ENCODE peak calls at places on chromosomes 11 and 22, in four cellular contexts. O is cardiac fibroblast, L is HCT116, V is NB4. S is an unnamed sample.

GRCh38 chr11:32610926-32611325 is 27.3 kb downstream of the EIF3M start:
- DNase-seq in V (no peak), L (no peak), O (no peak), S (no peak)

GRCh38 chr11:129766858-129767604 is 48.6 kb upstream of the TMEM45B start:
- DNase-seq in O (peak), V (peak), L (peak), S (no peak)

GRCh38 chr22:50481440-50482106 is at the start of gene ADM2:
- DNase-seq in O (no peak), L (no peak), V (peak), S (no peak)

GRCh38 chr22:19419086-19419463 is 12.5 kb downstream of the HIRA start:
- DNase-seq in V (peak), O (no peak), L (no peak), S (no peak)

GRCh38 chr22:36775589-36775965 is 342 bp downstream of the IFT27 start:
- DNase-seq in L (no peak), V (no peak), O (no peak), S (no peak)

GRCh38 chr22:36316419-36316818 is 63.5 kb downstream of the APOL1 start:
- DNase-seq in O (no peak), V (no peak), L (no peak), S (no peak)

GRCh38 chr22:22697377-22698120 is 53.1 kb downstream of the GGTLC2 start:
- DNase-seq in O (no peak), V (no peak), L (no peak), S (no peak)

GRCh38 chr11:46122955-46123354 is 1.7 kb upstream of the PHF21A start:
- DNase-seq in V (peak), O (peak), L (no peak), S (no peak)

GRCh38 chr11:116504541-116505149 is 268.1 kb downstream of the BUD13 start:
- DNase-seq in L (no peak), V (no peak), O (no peak), S (no peak)

GRCh38 chr22:35258144-35258988 is 1.1 kb downstream of the HMGXB4 start:
- DNase-seq in V (peak), O (peak), L (no peak), S (no peak)

GRCh38 chr22:24969588-24970301 is 17.2 kb downstream of the KIAA1671 start:
- DNase-seq in O (peak), L (peak), V (no peak), S (no peak)

GRCh38 chr11:65911682-65912568 is 6.9 kb downstream of the C11orf68 start:
- DNase-seq in L (peak), O (peak), V (peak), S (no peak)

GRCh38 chr22:35432226-35432905 is 32.4 kb downstream of the MCM5 start:
- DNase-seq in L (no peak), V (no peak), O (no peak), S (no peak)

GRCh38 chr11:66861051-66861773 is 4.3 kb downstream of the LRFN4 start:
- DNase-seq in O (no peak), L (no peak), V (no peak), S (no peak)

GRCh38 chr22:36409911-36410756 is 22.4 kb upstream of the MYH9 start:
- DNase-seq in O (no peak), V (no peak), L (peak), S (no peak)

GRCh38 chr11:104582431-104582830 is 315.8 kb downstream of the CASP12 start:
- DNase-seq in L (no peak), V (no peak), O (no peak), S (no peak)

GRCh38 chr11:16805942-16806341 is 67.5 kb downstream of the C11orf58 start:
- DNase-seq in L (no peak), O (no peak), V (no peak), S (no peak)

GRCh38 chr11:128448487-128448886 is 138.9 kb downstream of the ETS1 start:
- DNase-seq in L (peak), O (peak), V (no peak), S (no peak)

GRCh38 chr11:110261195-110262140 is 34.9 kb downstream of the RDX start:
- DNase-seq in O (peak), L (no peak), V (no peak), S (no peak)

GRCh38 chr22:20027966-20028854 is 7.3 kb downstream of the TANGO2 start:
- DNase-seq in V (peak), O (peak), L (no peak), S (no peak)

GRCh38 chr22:24005201-24005600 is at the start of gene GSTT4:
- DNase-seq in L (no peak), O (peak), V (no peak), S (no peak)

GRCh38 chr11:945986-946385 is 20.3 kb downstream of the AP2A2 start:
- DNase-seq in O (no peak), V (peak), L (no peak), S (no peak)

GRCh38 chr11:8382436-8383053 is 118.9 kb upstream of the LMO1 start:
- DNase-seq in L (no peak), V (no peak), O (peak), S (no peak)

GRCh38 chr22:25566812-25567211 is 2.3 kb downstream of the GRK3 start:
- DNase-seq in V (peak), O (no peak), L (no peak), S (no peak)

GRCh38 chr22:47091921-47092700 is 329.7 kb downstream of the TBC1D22A start:
- DNase-seq in L (no peak), V (no peak), O (no peak), S (no peak)

GRCh38 chr11:73353422-73353821 is 22.8 kb upstream of the RELT start:
- DNase-seq in O (no peak), V (no peak), L (no peak), S (no peak)

GRCh38 chr11:88104408-88104807 is 70.8 kb downstream of the RAB38 start:
- DNase-seq in L (no peak), O (no peak), V (no peak), S (no peak)

GRCh38 chr22:43945632-43946390 is 9.4 kb upstream of the SAMM50 start:
- DNase-seq in V (peak), L (peak), O (peak), S (no peak)

GRCh38 chr11:75319035-75319877 is 32.2 kb downstream of the ARRB1 start:
- DNase-seq in O (no peak), V (no peak), L (no peak), S (no peak)

GRCh38 chr11:77191823-77192495 is 63.9 kb downstream of the MYO7A start:
- DNase-seq in L (peak), O (peak), V (peak), S (peak)

GRCh38 chr22:48240935-48241230 is 1478.4 kb downstream of the TBC1D22A start:
- DNase-seq in V (no peak), L (no peak), O (no peak), S (no peak)

GRCh38 chr11:86508604-86509471 is 134.2 kb downstream of the CCDC81 start:
- DNase-seq in L (no peak), O (peak), V (no peak), S (no peak)

GRCh38 chr22:33227791-33228190 is 169.6 kb upstream of the SYN3 start:
- DNase-seq in V (no peak), L (no peak), O (no peak), S (no peak)

GRCh38 chr11:10309163-10310093 is 4.6 kb downstream of the ADM start:
- DNase-seq in V (no peak), O (peak), L (peak), S (no peak)

GRCh38 chr11:71082454-71082853 is 169.9 kb downstream of the SHANK2 start:
- DNase-seq in O (no peak), L (no peak), V (no peak), S (no peak)

GRCh38 chr11:71079795-71080194 is 172.6 kb downstream of the SHANK2 start:
- DNase-seq in L (no peak), V (no peak), O (no peak), S (no peak)

GRCh38 chr11:71081704-71082230 is 170.6 kb downstream of the SHANK2 start:
- DNase-seq in O (no peak), V (no peak), L (no peak), S (no peak)

GRCh38 chr11:71078482-71078881 is 173.9 kb downstream of the SHANK2 start:
- DNase-seq in L (peak), O (no peak), V (no peak), S (no peak)

GRCh38 chr11:71080239-71081097 is 171.9 kb downstream of the SHANK2 start:
- DNase-seq in V (peak), L (peak), O (peak), S (peak)
- TF ChIP-seq CTCF in V (peak), L (peak), O (peak), S (peak)

GRCh38 chr11:15199693-15200092 is 85.0 kb downstream of the INSC start:
- DNase-seq in V (no peak), O (peak), L (no peak), S (no peak)

GRCh38 chr11:15204766-15205165 is 90.0 kb downstream of the INSC start:
- DNase-seq in L (no peak), V (no peak), O (no peak), S (no peak)

GRCh38 chr11:15202626-15203025 is 87.9 kb downstream of the INSC start:
- DNase-seq in O (no peak), L (no peak), V (no peak), S (no peak)

GRCh38 chr11:15200696-15201095 is 86.0 kb downstream of the INSC start:
- DNase-seq in L (no peak), V (no peak), O (no peak), S (no peak)

DNA sequence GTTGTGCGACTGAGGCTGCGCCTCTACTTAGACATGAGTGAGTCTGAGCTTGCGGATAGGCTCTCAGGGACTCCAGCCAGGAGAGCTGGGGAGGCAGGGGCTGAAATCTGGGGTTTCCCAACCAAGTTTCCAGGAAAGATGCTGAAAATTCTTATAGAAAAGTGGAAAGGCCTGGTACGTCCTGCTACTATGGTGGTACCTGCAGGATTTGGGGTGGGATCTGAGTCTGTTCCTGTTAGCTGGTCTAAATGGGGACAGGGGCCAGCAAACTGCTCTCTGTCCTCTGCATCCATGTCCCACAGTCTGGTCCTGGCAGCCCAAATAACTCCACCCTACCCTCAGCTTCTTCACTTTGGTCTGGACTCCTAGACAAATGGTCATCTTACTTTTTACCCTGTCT is 86.9 kb downstream of the INSC start:
- DNase-seq in L (no peak), O (no peak), V (no peak), S (no peak)
- H3K4me3 ChIP-seq in L (no peak), O (no peak), V (no peak), S (no peak)

GRCh38 chr11:118902336-118903203 is 18.9 kb downstream of the CXCR5 start:
- DNase-seq in L (no peak), O (no peak), V (no peak), S (no peak)

GRCh38 chr11:118900535-118901384 is 17.1 kb downstream of the CXCR5 start:
- DNase-seq in V (no peak), O (no peak), L (no peak), S (no peak)

GRCh38 chr11:118903204-118904015 is 19.7 kb downstream of the CXCR5 start:
- DNase-seq in O (no peak), L (no peak), V (no peak), S (no peak)

GRCh38 chr11:118899706-118900360 is 16.1 kb downstream of the CXCR5 start:
- DNase-seq in L (no peak), O (no peak), V (no peak), S (no peak)

GRCh38 chr11:118901494-118902335 is 18.0 kb downstream of the CXCR5 start:
- DNase-seq in O (no peak), V (no peak), L (no peak), S (no peak)
- TF ChIP-seq CTCF in O (peak), V (no peak), L (no peak), S (no peak)

GRCh38 chr22:39256979-39257378 is 12.2 kb upstream of the PDGFB start:
- DNase-seq in O (no peak), V (no peak), L (no peak), S (no peak)

GRCh38 chr22:39256186-39256552 is 11.4 kb upstream of the PDGFB start:
- DNase-seq in V (no peak), L (no peak), O (no peak), S (no peak)

GRCh38 chr22:39254789-39255298 is 10.1 kb upstream of the PDGFB start:
- DNase-seq in L (no peak), O (peak), V (peak), S (no peak)

GRCh38 chr22:39254122-39254521 is 9.3 kb upstream of the PDGFB start:
- DNase-seq in L (no peak), V (no peak), O (no peak), S (no peak)

DNA sequence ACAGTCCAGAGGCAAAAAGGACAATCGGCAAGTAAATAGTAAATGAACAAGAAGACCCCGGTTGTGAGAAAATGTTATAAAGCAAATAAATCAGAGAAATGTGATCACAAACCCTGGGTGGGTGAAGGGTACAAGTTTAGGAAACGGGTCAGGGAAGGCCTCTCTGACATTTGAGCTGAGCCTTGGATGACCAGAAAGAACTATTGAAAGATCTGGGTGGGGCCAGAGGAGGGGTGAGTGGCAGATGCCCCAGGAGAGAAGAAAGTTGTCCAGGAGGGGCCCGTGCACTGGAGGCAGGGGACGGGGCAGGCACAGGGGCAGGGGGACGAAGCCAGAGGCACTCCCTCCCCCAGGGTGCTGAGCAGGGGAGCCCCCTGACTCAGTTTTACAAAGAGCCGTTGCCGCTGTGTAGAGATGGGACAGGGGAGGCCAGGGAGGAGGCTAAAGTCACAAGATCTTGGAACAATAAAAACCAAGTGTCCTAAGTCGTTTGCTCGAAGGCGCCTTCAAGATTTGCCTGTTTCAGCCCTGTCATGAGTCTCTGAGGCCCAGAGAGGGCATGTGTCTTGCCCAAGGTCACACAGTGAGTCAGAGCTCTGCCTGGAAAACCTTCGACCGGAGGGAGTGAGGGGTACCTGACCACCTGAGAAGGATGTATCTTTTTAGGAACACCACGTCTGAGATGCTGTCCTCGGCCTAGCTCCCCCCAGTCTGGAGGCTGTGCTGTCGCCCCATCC is 10.8 kb upstream of the PDGFB start:
- DNase-seq in O (no peak), V (no peak), L (no peak), S (no peak)
- H3K4me3 ChIP-seq in O (no peak), V (no peak), L (no peak), S (no peak)

S was measured in HFF-Myc.